ENCODE peak calls at places on chromosomes 13 and 19, in five cellular contexts. One of them, this sample, is unnamed.

GRCh38 chr13:85377783-85378182 is 421.4 kb downstream of the SLITRK6 start:
- DNase-seq in cardiac muscle cell: no peak
- DNase-seq in ovary: no peak
- DNase-seq in right atrium auricular region: no peak
- DNase-seq in Panc1: no peak
- DNase-seq in this sample: no peak

GRCh38 chr13:97627566-97627965 is 193.6 kb downstream of the RAP2A start:
- DNase-seq in ovary: no peak
- DNase-seq in cardiac muscle cell: peak; percentile 29
- DNase-seq in right atrium auricular region: peak; percentile 74
- DNase-seq in Panc1: no peak
- DNase-seq in this sample: no peak

GRCh38 chr19:7348587-7349230 is at the start of gene ARHGEF18:
- DNase-seq in cardiac muscle cell: no peak
- DNase-seq in Panc1: no peak
- DNase-seq in ovary: no peak
- DNase-seq in right atrium auricular region: no peak
- DNase-seq in this sample: no peak

GRCh38 chr19:43763473-43763939 is 8.7 kb upstream of the SMG9 start:
- DNase-seq in Panc1: no peak
- DNase-seq in right atrium auricular region: no peak
- DNase-seq in ovary: no peak
- DNase-seq in cardiac muscle cell: no peak
- DNase-seq in this sample: no peak

GRCh38 chr19:49413348-49413747 is 9.9 kb downstream of the PTH2 start:
- DNase-seq in Panc1: no peak
- DNase-seq in ovary: no peak
- DNase-seq in right atrium auricular region: no peak
- DNase-seq in cardiac muscle cell: no peak
- DNase-seq in this sample: no peak

GRCh38 chr13:81283062-81283461 is 942.1 kb upstream of the SPRY2 start:
- DNase-seq in Panc1: no peak
- DNase-seq in ovary: no peak
- DNase-seq in right atrium auricular region: no peak
- DNase-seq in cardiac muscle cell: no peak
- DNase-seq in this sample: no peak

GRCh38 chr13:33073338-33073737 is 57.1 kb downstream of the KL start:
- DNase-seq in right atrium auricular region: no peak
- DNase-seq in ovary: no peak
- DNase-seq in cardiac muscle cell: no peak
- DNase-seq in Panc1: no peak
- DNase-seq in this sample: no peak

GRCh38 chr19:17654993-17655392 is 33.2 kb downstream of the UNC13A start:
- DNase-seq in ovary: no peak
- DNase-seq in right atrium auricular region: no peak
- DNase-seq in cardiac muscle cell: no peak
- DNase-seq in Panc1: no peak
- DNase-seq in this sample: no peak

GRCh38 chr19:4957981-4958380 is 10.9 kb upstream of the KDM4B start:
- DNase-seq in right atrium auricular region: no peak
- DNase-seq in ovary: no peak
- DNase-seq in cardiac muscle cell: no peak
- DNase-seq in Panc1: no peak
- DNase-seq in this sample: no peak

GRCh38 chr19:5926641-5927438 is 12.8 kb downstream of the CAPS start:
- DNase-seq in ovary: no peak
- DNase-seq in cardiac muscle cell: no peak
- DNase-seq in right atrium auricular region: peak; percentile 73
- DNase-seq in Panc1: no peak
- DNase-seq in this sample: no peak

GRCh38 chr19:42311612-42312160 is 1.4 kb upstream of the TMEM145 start:
- DNase-seq in ovary: no peak
- DNase-seq in Panc1: no peak
- DNase-seq in right atrium auricular region: no peak
- DNase-seq in cardiac muscle cell: no peak
- DNase-seq in this sample: no peak

GRCh38 chr19:31312004-31312403 is 37.2 kb downstream of the TSHZ3 start:
- DNase-seq in cardiac muscle cell: no peak
- DNase-seq in Panc1: no peak
- DNase-seq in right atrium auricular region: no peak
- DNase-seq in ovary: no peak
- DNase-seq in this sample: no peak

GRCh38 chr19:12090807-12091206 is 26.3 kb downstream of the ZNF844 start:
- DNase-seq in Panc1: peak; percentile 10
- DNase-seq in right atrium auricular region: peak; percentile 62
- DNase-seq in cardiac muscle cell: peak; percentile 83
- DNase-seq in ovary: peak; percentile 62
- DNase-seq in this sample: peak; percentile 3

GRCh38 chr13:105785436-105785835 is 750.0 kb downstream of the EFNB2 start:
- DNase-seq in ovary: no peak
- DNase-seq in Panc1: no peak
- DNase-seq in cardiac muscle cell: no peak
- DNase-seq in right atrium auricular region: no peak
- DNase-seq in this sample: no peak

GRCh38 chr19:40348961-40349507 is 539 bp downstream of the PLD3 start:
- DNase-seq in Panc1: no peak
- DNase-seq in right atrium auricular region: peak; percentile 61
- DNase-seq in ovary: no peak
- DNase-seq in cardiac muscle cell: no peak
- DNase-seq in this sample: no peak

GRCh38 chr19:53182202-53182601 is 11.0 kb downstream of the ZNF665 start:
- DNase-seq in right atrium auricular region: no peak
- DNase-seq in Panc1: no peak
- DNase-seq in ovary: no peak
- DNase-seq in cardiac muscle cell: no peak
- DNase-seq in this sample: no peak

GRCh38 chr13:66218583-66218982 is 1011.6 kb downstream of the PCDH9 start:
- DNase-seq in ovary: no peak
- DNase-seq in cardiac muscle cell: no peak
- DNase-seq in Panc1: no peak
- DNase-seq in right atrium auricular region: no peak
- DNase-seq in this sample: no peak

GRCh38 chr19:56538254-56538760 is 441 bp upstream of the ZFP28 start:
- DNase-seq in Panc1: no peak
- DNase-seq in cardiac muscle cell: peak; percentile 86
- DNase-seq in ovary: peak; percentile 91
- DNase-seq in right atrium auricular region: peak; percentile 87
- DNase-seq in this sample: peak; percentile 80

GRCh38 chr13:59865398-59865797 is 298.3 kb downstream of the DIAPH3 start:
- DNase-seq in right atrium auricular region: no peak
- DNase-seq in ovary: no peak
- DNase-seq in cardiac muscle cell: no peak
- DNase-seq in Panc1: no peak
- DNase-seq in this sample: no peak

GRCh38 chr13:40060318-40061007 is 405.0 kb downstream of the COG6 start:
- DNase-seq in Panc1: no peak
- DNase-seq in right atrium auricular region: no peak
- DNase-seq in cardiac muscle cell: no peak
- DNase-seq in ovary: peak; percentile 78
- DNase-seq in this sample: no peak

GRCh38 chr19:51259348-51260245 is 8.7 kb downstream of the SIGLECL1 start:
- DNase-seq in cardiac muscle cell: peak; percentile 27
- DNase-seq in right atrium auricular region: no peak
- DNase-seq in Panc1: peak; percentile 20
- DNase-seq in ovary: no peak
- DNase-seq in this sample: no peak

GRCh38 chr19:6800991-6801396 is 28.5 kb downstream of the VAV1 start:
- DNase-seq in ovary: no peak
- DNase-seq in Panc1: peak; percentile 28
- DNase-seq in cardiac muscle cell: no peak
- DNase-seq in right atrium auricular region: no peak
- DNase-seq in this sample: peak; percentile 4

GRCh38 chr19:45382426-45382825 is 12.1 kb upstream of the ERCC2 start:
- DNase-seq in Panc1: no peak
- DNase-seq in ovary: no peak
- DNase-seq in cardiac muscle cell: no peak
- DNase-seq in right atrium auricular region: no peak
- DNase-seq in this sample: no peak

GRCh38 chr19:37932985-37933953 is 26.3 kb downstream of the SIPA1L3 start:
- DNase-seq in right atrium auricular region: no peak
- DNase-seq in Panc1: no peak
- DNase-seq in ovary: no peak
- DNase-seq in cardiac muscle cell: no peak
- DNase-seq in this sample: no peak

GRCh38 chr19:16749326-16749725 is 29.7 kb downstream of the NWD1 start:
- DNase-seq in ovary: no peak
- DNase-seq in Panc1: no peak
- DNase-seq in cardiac muscle cell: no peak
- DNase-seq in right atrium auricular region: no peak
- DNase-seq in this sample: no peak

GRCh38 chr13:46620029-46620428 is 67.1 kb downstream of the LRCH1 start:
- DNase-seq in cardiac muscle cell: no peak
- DNase-seq in ovary: no peak
- DNase-seq in right atrium auricular region: no peak
- DNase-seq in Panc1: no peak
- DNase-seq in this sample: no peak

GRCh38 chr19:3361384-3362216 is 4.8 kb upstream of the NFIC start:
- DNase-seq in cardiac muscle cell: no peak
- DNase-seq in right atrium auricular region: no peak
- DNase-seq in ovary: peak; percentile 39
- DNase-seq in Panc1: no peak
- DNase-seq in this sample: no peak

GRCh38 chr13:80262051-80262695 is 78.8 kb downstream of the SPRY2 start:
- DNase-seq in Panc1: no peak
- DNase-seq in ovary: no peak
- DNase-seq in cardiac muscle cell: no peak
- DNase-seq in right atrium auricular region: no peak
- DNase-seq in this sample: no peak

GRCh38 chr19:14019100-14019499 is 8.8 kb upstream of the RLN3 start:
- DNase-seq in Panc1: no peak
- DNase-seq in cardiac muscle cell: no peak
- DNase-seq in ovary: no peak
- DNase-seq in right atrium auricular region: no peak
- DNase-seq in this sample: no peak
- H3K4me3 ChIP-seq in Panc1: no peak overlapping the region
- H3K4me3 ChIP-seq in cardiac muscle cell: no peak overlapping the region
- H3K4me3 ChIP-seq in ovary: no peak overlapping the region
- H3K4me3 ChIP-seq in right atrium auricular region: no peak overlapping the region
- H3K4me3 ChIP-seq in this sample: no peak overlapping the region

GRCh38 chr19:35249848-35250711 is 1.3 kb downstream of the LSR start:
- DNase-seq in ovary: no peak
- DNase-seq in right atrium auricular region: peak; percentile 46
- DNase-seq in cardiac muscle cell: no peak
- DNase-seq in Panc1: no peak
- DNase-seq in this sample: no peak

GRCh38 chr19:35246466-35247096 is 2.2 kb upstream of the LSR start:
- DNase-seq in cardiac muscle cell: no peak
- DNase-seq in Panc1: no peak
- DNase-seq in ovary: no peak
- DNase-seq in right atrium auricular region: no peak
- DNase-seq in this sample: no peak

GRCh38 chr19:35249146-35249847 is 495 bp downstream of the LSR start:
- DNase-seq in ovary: no peak
- DNase-seq in Panc1: no peak
- DNase-seq in right atrium auricular region: peak; percentile 32
- DNase-seq in cardiac muscle cell: no peak
- DNase-seq in this sample: no peak

GRCh38 chr19:35248310-35249145 is at the start of gene LSR:
- DNase-seq in cardiac muscle cell: peak; percentile 96
- DNase-seq in Panc1: peak; percentile 43
- DNase-seq in right atrium auricular region: peak; percentile 56
- DNase-seq in ovary: peak; percentile 41
- DNase-seq in this sample: peak; percentile 54

DNA sequence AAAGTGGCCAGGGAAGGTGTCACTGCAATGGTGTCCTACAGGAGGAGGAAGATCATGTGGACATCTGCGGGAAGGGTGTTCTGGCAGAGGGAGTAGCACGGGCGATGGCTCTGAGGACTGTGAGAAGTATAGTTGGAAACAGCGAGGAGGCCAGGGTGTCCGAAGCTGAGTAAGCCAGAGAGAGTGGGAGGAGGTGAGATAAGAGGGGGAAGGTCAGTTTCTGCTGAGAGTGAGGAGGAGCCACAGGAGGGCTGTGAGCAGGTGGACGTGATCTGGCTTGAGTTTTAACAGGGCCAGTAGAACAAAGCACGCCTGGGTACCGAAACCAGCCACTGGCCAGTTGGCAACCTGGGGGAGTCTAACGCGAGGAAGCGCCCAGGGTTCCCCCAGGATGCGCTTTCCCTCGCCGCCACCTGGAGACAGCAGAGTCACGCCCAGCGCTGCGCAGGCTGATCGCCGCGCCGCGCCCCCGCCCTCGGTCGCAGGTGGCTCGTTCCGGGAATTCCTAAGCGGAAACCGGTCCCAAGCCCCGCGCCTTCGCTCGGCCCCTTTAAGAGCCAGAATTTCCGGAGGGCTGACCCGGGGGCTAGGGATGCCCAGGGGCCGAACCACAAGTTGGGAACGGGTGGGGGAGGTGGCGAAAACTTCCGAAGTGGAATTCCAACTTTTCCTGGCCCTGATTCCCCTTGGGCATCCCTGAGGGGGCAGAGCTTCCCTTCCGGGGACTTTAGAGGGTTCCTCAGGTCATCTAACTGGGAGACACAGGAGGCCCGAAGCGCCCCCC is 1.1 kb upstream of the LSR start:
- DNase-seq in ovary: peak; percentile 29
- DNase-seq in Panc1: peak; percentile 53
- DNase-seq in right atrium auricular region: peak; percentile 59
- DNase-seq in cardiac muscle cell: peak; percentile 96
- DNase-seq in this sample: peak; percentile 40
- H3K4me3 ChIP-seq in ovary: peak overlapping the region; percentile 41
- H3K4me3 ChIP-seq in Panc1: peak overlapping the region; percentile 78
- H3K4me3 ChIP-seq in right atrium auricular region: peak overlapping the region; percentile 40
- H3K4me3 ChIP-seq in cardiac muscle cell: peak overlapping the region; percentile 81
- H3K4me3 ChIP-seq in this sample: peak overlapping the region; percentile 75

GRCh38 chr19:9485140-9485539 is 13.3 kb downstream of the ZNF560 start:
- DNase-seq in right atrium auricular region: no peak
- DNase-seq in cardiac muscle cell: no peak
- DNase-seq in Panc1: no peak
- DNase-seq in ovary: no peak
- DNase-seq in this sample: no peak
- H3K4me3 ChIP-seq in right atrium auricular region: no peak overlapping the region
- H3K4me3 ChIP-seq in cardiac muscle cell: no peak overlapping the region
- H3K4me3 ChIP-seq in Panc1: no peak overlapping the region
- H3K4me3 ChIP-seq in ovary: no peak overlapping the region
- H3K4me3 ChIP-seq in this sample: no peak overlapping the region

DNA sequence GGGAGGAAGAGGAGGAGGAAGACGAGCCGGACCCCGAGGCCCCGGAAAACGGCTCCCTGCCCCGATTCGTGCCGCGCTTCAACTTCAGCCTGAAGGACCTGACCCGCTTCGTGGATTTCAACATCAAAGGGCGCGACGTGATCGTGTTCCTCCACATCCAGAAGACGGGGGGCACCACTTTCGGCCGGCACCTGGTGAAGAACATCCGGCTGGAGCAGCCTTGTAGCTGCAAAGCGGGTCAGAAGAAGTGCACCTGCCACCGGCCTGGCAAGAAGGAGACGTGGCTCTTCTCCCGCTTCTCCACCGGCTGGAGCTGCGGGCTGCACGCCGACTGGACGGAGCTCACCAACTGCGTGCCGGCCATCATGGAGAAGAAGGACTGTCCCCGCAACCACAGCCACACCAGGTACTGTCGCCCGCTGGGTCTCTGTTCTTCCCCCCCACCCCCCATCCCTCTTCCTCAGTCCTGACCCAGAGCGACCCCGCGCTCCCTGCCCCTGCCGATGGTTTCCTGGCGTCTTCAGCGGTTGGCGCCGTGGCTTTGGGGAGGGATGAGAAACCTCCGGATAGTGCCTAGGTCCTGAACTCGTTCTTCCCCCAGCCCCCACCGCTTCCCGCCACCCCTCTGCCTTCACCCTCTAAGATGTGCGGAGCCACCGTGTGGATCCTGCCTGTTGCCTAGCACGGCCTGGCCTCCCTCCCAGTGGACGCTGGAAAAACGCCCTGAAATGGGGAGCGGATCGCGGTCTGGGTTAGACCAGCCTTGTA is 1.4 kb downstream of the HS6ST3 start:
- DNase-seq in ovary: no peak
- DNase-seq in cardiac muscle cell: peak; percentile 17
- DNase-seq in right atrium auricular region: no peak
- DNase-seq in Panc1: no peak
- DNase-seq in this sample: no peak
- H3K4me3 ChIP-seq in ovary: peak overlapping the region; percentile 39
- H3K4me3 ChIP-seq in cardiac muscle cell: peak overlapping the region; percentile 39
- H3K4me3 ChIP-seq in right atrium auricular region: no peak overlapping the region
- H3K4me3 ChIP-seq in Panc1: peak overlapping the region; percentile 26
- H3K4me3 ChIP-seq in this sample: no peak overlapping the region